ENCODE peak calls at places on chromosomes 4 and X, in four cellular contexts. Z is EL; V is fibroblast of pulmonary artery; W is activated naive CD4-positive, alpha-beta T cell treated with anti-CD3 and anti-CD28 coated beads, Interleukin-2, amount 10 ng/mL, durations not matched to agents 7 days and 5 days. Q is an unnamed sample.

GRCh38 chr4:26020083-26020668 is 106.2 kb downstream of the SMIM20 start:
- DNase-seq in Z (peak), V (peak), W (no peak), Q (no peak)

GRCh38 chr4:173381610-173382009 is 10.9 kb downstream of the SAP30 start:
- DNase-seq in V (peak), W (no peak), Z (no peak), Q (no peak)

GRCh38 chrX:151752847-151753246 is 18.3 kb downstream of the CNGA2 start:
- DNase-seq in Z (no peak), W (no peak), V (no peak), Q (no peak)

GRCh38 chr4:161186750-161187149 is 977.0 kb downstream of the FSTL5 start:
- DNase-seq in V (no peak), Z (no peak), W (no peak), Q (no peak)

GRCh38 chr4:162497564-162498167 is 333.9 kb upstream of the FSTL5 start:
- DNase-seq in W (peak), V (peak), Z (peak), Q (no peak)

GRCh38 chr4:41509411-41510008 is 28.4 kb upstream of the LIMCH1 start:
- DNase-seq in W (no peak), V (no peak), Z (peak), Q (no peak)

GRCh38 chrX:14359316-14359715 is 170.0 kb upstream of the GLRA2 start:
- DNase-seq in W (no peak), Z (no peak), V (no peak), Q (no peak)

GRCh38 chrX:115030635-115031034 is 13.2 kb upstream of the IL13RA2 start:
- DNase-seq in W (no peak), V (no peak), Z (no peak), Q (no peak)

GRCh38 chr4:2500547-2500946 is 31.6 kb downstream of the RNF4 start:
- DNase-seq in W (no peak), Z (no peak), V (no peak), Q (no peak)

GRCh38 chr4:128787509-128788311 is 21.8 kb upstream of the JADE1 start:
- DNase-seq in V (no peak), W (no peak), Z (no peak), Q (no peak)

GRCh38 chrX:53681661-53682060 is 4.9 kb downstream of the HUWE1 start:
- DNase-seq in W (no peak), V (peak), Z (no peak), Q (no peak)

GRCh38 chr4:82201805-82202636 is 171.8 kb downstream of the HNRNPD start:
- DNase-seq in Z (peak), W (peak), V (peak), Q (peak)

GRCh38 chr4:138996090-138996489 is 19.5 kb upstream of the NOCT start:
- DNase-seq in Z (no peak), V (no peak), W (no peak), Q (no peak)